ENCODE peak calls at places on chromosome 4, in five cellular contexts. Q is substantia nigra; S is prostate gland; M is brain microvascular endothelial cell; T is effector memory CD4-positive, alpha-beta T cell. A is an unnamed sample.

GRCh38 chr4:38673109-38673978 is 9.3 kb downstream of the KLF3 start:
- DNase-seq in Q (no peak), S (peak; percentile 72), M (no peak), T (no peak), A (no peak)

GRCh38 chr4:130249002-130249401 is 1153.0 kb downstream of the C4orf33 start:
- DNase-seq in Q (no peak), S (no peak), M (no peak), T (no peak), A (no peak)

GRCh38 chr4:120466429-120466828 is 399.8 kb upstream of the MAD2L1 start:
- DNase-seq in Q (no peak), S (no peak), M (no peak), T (no peak), A (no peak)

GRCh38 chr4:87354168-87355102 is 31.8 kb upstream of the HSD17B13 start:
- DNase-seq in Q (no peak), S (no peak), M (peak; percentile 52), T (no peak), A (no peak)

GRCh38 chr4:76354517-76355473 is 48.3 kb downstream of the STBD1 start:
- DNase-seq in Q (no peak), S (no peak), M (no peak), T (no peak), A (no peak)

GRCh38 chr4:183165371-183165770 is 66.3 kb downstream of the WWC2 start:
- DNase-seq in Q (no peak), S (no peak), M (no peak), T (no peak), A (no peak)

GRCh38 chr4:156230151-156230550 is 276.5 kb upstream of the CTSO start:
- DNase-seq in Q (no peak), S (no peak), M (no peak), T (no peak), A (no peak)

GRCh38 chr4:143404555-143404954 is 67.9 kb downstream of the GAB1 start:
- DNase-seq in Q (no peak), S (no peak), M (no peak), T (no peak), A (no peak)

GRCh38 chr4:182483685-182484084 is 240.5 kb downstream of the TENM3 start:
- DNase-seq in Q (no peak), S (no peak), M (no peak), T (no peak), A (no peak)

GRCh38 chr4:184344899-184345572 is 127.4 kb upstream of the ENPP6 start:
- DNase-seq in Q (no peak), S (no peak), M (no peak), T (no peak), A (no peak)

GRCh38 chr4:151934766-151935165 is 174.0 kb upstream of the GATB start:
- DNase-seq in Q (no peak), S (no peak), M (no peak), T (no peak), A (no peak)

DNA sequence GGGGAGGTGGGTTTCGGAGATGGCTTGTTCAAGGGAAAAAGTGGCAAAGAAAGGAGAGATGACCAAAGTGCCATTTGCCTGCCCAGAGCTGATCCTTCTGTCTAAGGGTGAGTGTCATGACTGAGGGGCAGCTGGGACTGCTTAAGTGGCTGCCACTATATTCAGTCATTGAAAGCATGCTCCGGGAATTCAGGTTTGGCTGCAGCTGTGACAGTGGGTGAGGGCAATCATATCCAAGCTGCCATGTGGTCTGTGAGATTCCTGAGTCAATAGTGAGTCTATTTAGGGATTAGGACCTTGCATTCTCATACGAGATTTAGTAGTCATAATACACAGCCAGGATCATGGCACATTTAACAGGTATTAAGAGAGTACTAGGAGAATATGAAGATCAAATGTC is 138.8 kb upstream of the BANK1 start:
- DNase-seq in Q (no peak), S (no peak), M (no peak), T (no peak), A (no peak)
- H3K27ac ChIP-seq in Q (no peak overlapping the region), S (no peak overlapping the region), M (no peak overlapping the region), T (no peak overlapping the region), A (no peak overlapping the region)

GRCh38 chr4:176259330-176260090 is 9.5 kb downstream of the ASB5 start:
- DNase-seq in Q (no peak), S (no peak), M (peak; percentile 49), T (no peak), A (no peak)
- H3K27ac ChIP-seq in Q (no peak overlapping the region), S (no peak overlapping the region), M (peak overlapping the region; percentile 36), T (no peak overlapping the region), A (peak overlapping the region; percentile 79)

DNA sequence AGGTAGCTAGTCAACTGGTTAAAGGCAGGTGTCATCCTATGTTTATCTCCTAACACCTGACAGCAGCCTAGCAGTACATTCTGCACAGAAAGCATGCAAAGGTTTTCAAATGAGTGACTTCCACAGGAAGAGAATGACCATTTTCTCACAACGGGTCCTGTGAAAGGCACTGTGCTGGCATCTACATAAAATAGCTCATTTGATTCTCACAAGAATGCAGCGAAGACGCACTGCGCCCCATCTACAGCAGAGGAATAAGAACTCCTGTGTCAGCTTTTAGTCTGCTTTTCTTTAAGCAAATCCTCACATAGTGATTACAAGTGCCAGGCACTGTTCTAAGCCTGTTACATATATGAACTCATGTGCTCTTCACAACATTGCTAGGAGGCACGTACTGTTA is 62.5 kb downstream of the AFAP1 start:
- DNase-seq in Q (no peak), S (no peak), M (no peak), T (no peak), A (no peak)
- H3K27ac ChIP-seq in Q (no peak overlapping the region), S (no peak overlapping the region), M (peak overlapping the region; percentile 24), T (peak overlapping the region; percentile 56), A (no peak overlapping the region)

GRCh38 chr4:169359961-169360360 is 89.2 kb upstream of the SH3RF1 start:
- DNase-seq in Q (no peak), S (no peak), M (no peak), T (no peak), A (no peak)

GRCh38 chr4:169366821-169367220 is 96.1 kb upstream of the SH3RF1 start:
- DNase-seq in Q (no peak), S (no peak), M (no peak), T (no peak), A (no peak)

GRCh38 chr4:169361741-169362140 is 91.0 kb upstream of the SH3RF1 start:
- DNase-seq in Q (no peak), S (no peak), M (no peak), T (no peak), A (no peak)

DNA sequence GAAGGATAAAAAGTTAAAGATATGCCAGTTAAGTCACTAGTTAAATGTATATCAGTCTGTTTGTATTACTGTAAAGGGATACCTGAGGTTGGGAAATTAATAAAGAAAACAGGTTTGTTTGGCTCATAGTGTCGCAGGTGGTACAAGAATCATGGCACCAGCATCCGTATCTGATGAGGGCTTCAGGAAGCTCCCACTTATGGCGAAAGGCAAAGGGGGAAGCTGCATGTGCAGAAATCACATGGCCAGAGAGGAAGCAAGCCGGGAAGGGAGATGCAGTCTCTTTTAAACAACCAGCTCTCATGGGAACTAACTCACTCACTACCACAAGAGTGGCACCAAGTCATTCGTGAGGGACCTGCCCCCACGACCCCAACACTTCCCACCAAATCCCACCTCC is 91.9 kb upstream of the SH3RF1 start:
- DNase-seq in Q (no peak), S (no peak), M (no peak), T (no peak), A (no peak)
- H3K27ac ChIP-seq in Q (no peak overlapping the region), S (no peak overlapping the region), M (no peak overlapping the region), T (no peak overlapping the region), A (no peak overlapping the region)

GRCh38 chr4:3112241-3112978 is 37.9 kb downstream of the HTT start:
- DNase-seq in Q (no peak), S (no peak), M (no peak), T (no peak), A (no peak)
- H3K27ac ChIP-seq in Q (no peak overlapping the region), S (no peak overlapping the region), M (no peak overlapping the region), T (no peak overlapping the region), A (no peak overlapping the region)

DNA sequence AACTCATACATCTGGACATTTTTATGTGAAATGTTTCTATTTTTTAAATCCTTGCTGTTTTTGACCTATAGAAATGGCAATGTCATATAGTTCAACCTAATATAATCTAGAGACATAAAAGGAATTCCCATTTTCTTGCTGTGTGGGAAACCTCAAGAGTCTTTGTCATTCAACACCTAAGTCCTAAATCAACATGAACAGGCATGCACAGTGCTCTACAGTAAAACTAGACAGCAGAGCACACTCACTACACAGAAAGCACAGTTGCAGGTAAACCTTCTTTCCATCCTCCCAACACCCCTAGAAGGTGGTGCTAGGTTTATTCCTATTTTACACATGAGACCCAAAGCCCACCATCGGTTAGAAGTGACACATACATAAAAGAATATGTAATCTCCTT is 79.1 kb upstream of the C1QTNF7 start:
- DNase-seq in Q (no peak), S (no peak), M (no peak), T (no peak), A (no peak)
- H3K27ac ChIP-seq in Q (no peak overlapping the region), S (no peak overlapping the region), M (no peak overlapping the region), T (no peak overlapping the region), A (no peak overlapping the region)

GRCh38 chr4:7325541-7325940 is 109.2 kb downstream of the PSAPL1 start:
- DNase-seq in Q (no peak), S (no peak), M (no peak), T (no peak), A (no peak)

GRCh38 chr4:7322166-7322991 is 112.4 kb downstream of the PSAPL1 start:
- DNase-seq in Q (peak; percentile 42), S (no peak), M (no peak), T (no peak), A (no peak)

GRCh38 chr4:7324651-7325121 is 110.0 kb downstream of the PSAPL1 start:
- DNase-seq in Q (no peak), S (no peak), M (no peak), T (no peak), A (no peak)

GRCh38 chr4:7323461-7323871 is 111.3 kb downstream of the PSAPL1 start:
- DNase-seq in Q (no peak), S (no peak), M (no peak), T (no peak), A (no peak)

DNA sequence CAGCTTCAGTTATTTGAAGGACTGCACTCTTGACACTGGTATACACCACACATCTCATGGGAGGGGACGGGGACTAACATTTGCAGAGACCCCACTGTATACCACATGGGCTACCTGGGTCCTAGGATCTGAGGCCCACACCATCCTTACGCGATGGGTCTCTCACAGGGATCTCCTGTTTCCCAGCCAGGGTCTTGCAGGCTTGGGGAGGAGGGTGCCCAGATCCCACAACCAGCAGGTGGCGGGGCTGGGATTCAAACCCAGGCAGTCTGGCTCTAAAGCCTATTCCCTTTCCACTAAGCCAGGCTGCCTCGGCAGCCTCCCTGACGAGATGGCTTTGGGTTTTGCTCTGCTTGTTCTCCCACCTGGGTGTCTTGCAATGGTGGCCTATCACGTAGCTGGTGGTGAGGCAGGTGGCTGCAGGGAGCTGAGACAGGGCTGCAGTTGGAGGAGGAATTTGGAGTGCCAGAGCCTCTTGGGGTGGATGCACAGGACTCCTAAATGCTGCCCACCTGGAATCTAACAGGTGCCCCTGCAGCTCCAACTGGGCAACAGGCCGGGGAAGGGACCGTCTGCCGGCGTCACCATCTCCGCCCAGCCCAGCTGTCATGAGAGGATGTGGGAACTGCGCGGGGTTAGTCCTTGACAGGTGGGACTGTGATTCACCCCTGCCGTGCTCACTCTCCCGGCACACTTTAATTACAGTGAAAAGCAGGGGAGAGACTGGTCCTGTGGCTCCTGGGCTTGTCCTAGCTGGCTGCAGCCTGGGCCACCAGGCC is 110.7 kb downstream of the PSAPL1 start:
- DNase-seq in Q (no peak), S (no peak), M (no peak), T (no peak), A (no peak)
- H3K27ac ChIP-seq in Q (peak overlapping the region; percentile 96), S (no peak overlapping the region), M (no peak overlapping the region), T (no peak overlapping the region), A (no peak overlapping the region)

DNA sequence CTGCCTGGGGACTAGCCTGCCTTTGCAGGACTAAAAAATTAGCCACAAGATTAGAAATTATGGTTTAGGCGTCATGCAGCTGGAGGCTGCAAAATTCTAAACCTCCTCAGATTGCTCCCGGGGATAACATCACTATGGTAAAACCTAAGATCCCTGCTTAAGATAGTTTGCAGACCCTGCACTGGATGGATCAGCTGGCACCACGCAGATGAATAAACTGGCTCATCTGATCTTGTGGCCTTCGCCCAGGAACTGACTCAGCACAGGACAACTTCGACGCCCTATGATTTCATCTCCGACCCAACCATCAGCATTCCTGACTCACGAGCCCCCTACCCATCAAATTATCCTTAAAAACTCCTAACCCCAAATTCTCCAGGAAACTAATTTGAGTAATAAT is 482.4 kb downstream of the SPRY1 start:
- DNase-seq in Q (no peak), S (no peak), M (no peak), T (no peak), A (no peak)
- H3K27ac ChIP-seq in Q (no peak overlapping the region), S (no peak overlapping the region), M (no peak overlapping the region), T (no peak overlapping the region), A (no peak overlapping the region)

A was measured in AG04450.